ENCODE peak calls at places on chromosomes 2 and 18, in four cellular contexts. U is uterus, W is IMR-90, C is A549. I is an unnamed sample.

GRCh38 chr18:74645717-74646116 is 48.0 kb downstream of the ZNF407 start:
- DNase-seq in W (peak), C (no peak), U (no peak), I (no peak)

GRCh38 chr2:69816923-69817542 is 12.4 kb upstream of the GMCL1 start:
- DNase-seq in W (peak), C (peak), U (peak), I (peak)

GRCh38 chr2:205889073-205889472 is 196.9 kb downstream of the INO80D start:
- DNase-seq in U (no peak), W (peak), C (peak), I (no peak)

GRCh38 chr2:238684362-238685326 is 163.2 kb upstream of the TWIST2 start:
- DNase-seq in C (peak), U (peak), W (peak), I (no peak)

GRCh38 chr2:241762321-241762932 is 14.2 kb upstream of the GAL3ST2 start:
- DNase-seq in C (no peak), W (no peak), U (peak), I (no peak)

GRCh38 chr18:984004-984403 is 79.3 kb downstream of the ADCYAP1 start:
- DNase-seq in C (no peak), U (no peak), W (no peak), I (no peak)

GRCh38 chr18:61893971-61894750 is 1.4 kb upstream of the RNF152 start:
- DNase-seq in C (peak), W (peak), U (peak), I (peak)

GRCh38 chr2:46521215-46521683 is 41.9 kb downstream of the TMEM247 start:
- DNase-seq in C (no peak), W (peak), U (peak), I (peak)

GRCh38 chr18:40534748-40535147 is 1420.3 kb upstream of the PIK3C3 start:
- DNase-seq in C (no peak), W (peak), U (no peak), I (no peak)

GRCh38 chr2:38619458-38620164 is 16.9 kb upstream of the HNRNPLL start:
- DNase-seq in C (no peak), U (no peak), W (peak), I (no peak)

GRCh38 chr2:161415041-161415440 is 1.1 kb upstream of the TBR1 start:
- DNase-seq in W (no peak), U (no peak), C (no peak), I (no peak)

GRCh38 chr2:220855296-220855695 is 716.8 kb downstream of the EPHA4 start:
- DNase-seq in U (no peak), W (peak), C (no peak), I (no peak)

GRCh38 chr2:11995381-11995947 is 249.0 kb downstream of the LPIN1 start:
- DNase-seq in W (peak), C (no peak), U (no peak), I (no peak)

GRCh38 chr2:160207804-160208661 is 8.0 kb upstream of the ITGB6 start:
- DNase-seq in W (peak), C (peak), U (peak), I (peak)

GRCh38 chr2:226410212-226410611 is 389.4 kb downstream of the IRS1 start:
- DNase-seq in W (peak), U (no peak), C (no peak), I (no peak)

GRCh38 chr2:220959391-220959802 is 612.7 kb downstream of the EPHA4 start:
- DNase-seq in W (peak), U (no peak), C (no peak), I (no peak)

GRCh38 chr2:176234216-176234615 is 35.0 kb upstream of the MTX2 start:
- DNase-seq in U (no peak), W (no peak), C (no peak), I (no peak)

GRCh38 chr2:179454443-179455218 is 190.0 kb upstream of the SESTD1 start:
- DNase-seq in U (no peak), W (peak), C (peak), I (no peak)

GRCh38 chr18:478679-479078 is 21.8 kb downstream of the COLEC12 start:
- DNase-seq in W (peak), U (no peak), C (no peak), I (no peak)

GRCh38 chr2:231613655-231614558 is 21.2 kb downstream of the TEX44 start:
- DNase-seq in W (peak), C (peak), U (peak), I (peak)
- TF ChIP-seq POLR2A in W (no peak), C (peak), U (peak), I (no peak)

DNA sequence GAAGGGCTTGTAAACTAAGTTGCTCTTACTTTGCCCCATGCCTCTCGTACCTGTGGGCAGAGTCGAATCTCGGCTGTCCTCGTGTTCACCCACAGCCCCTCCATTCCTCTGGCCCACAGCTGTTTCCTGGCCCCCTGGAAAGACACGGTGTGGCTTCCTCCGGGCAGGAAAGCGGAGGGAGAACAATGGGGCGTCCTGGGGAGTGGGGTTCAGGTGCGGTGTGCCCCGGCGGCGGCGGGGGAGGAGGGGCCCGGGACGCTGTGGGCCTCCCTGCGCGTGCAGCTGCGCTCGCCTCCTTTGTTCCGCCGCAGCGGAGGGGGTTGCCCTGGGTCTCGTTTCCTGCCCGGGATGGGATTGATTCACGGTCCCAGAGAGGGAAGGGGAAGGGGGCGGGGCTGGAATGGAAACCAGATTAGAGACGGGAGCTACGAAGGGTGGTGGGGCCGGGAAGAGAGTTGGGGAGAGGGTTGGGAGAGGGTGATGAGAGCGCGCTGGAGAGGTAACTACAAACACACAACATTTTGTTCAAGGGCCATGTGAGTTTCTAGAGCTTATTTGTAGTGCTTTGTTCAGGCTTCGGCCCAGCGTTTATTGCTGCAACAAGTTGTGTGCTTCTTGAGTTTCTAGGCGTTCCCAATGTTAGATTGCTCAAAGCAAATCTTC is 796 bp downstream of the MYO1B start:
- DNase-seq in W (peak), U (peak), C (peak), I (peak)
- TF ChIP-seq POLR2A in W (no peak), U (peak), C (no peak), I (no peak)

DNA sequence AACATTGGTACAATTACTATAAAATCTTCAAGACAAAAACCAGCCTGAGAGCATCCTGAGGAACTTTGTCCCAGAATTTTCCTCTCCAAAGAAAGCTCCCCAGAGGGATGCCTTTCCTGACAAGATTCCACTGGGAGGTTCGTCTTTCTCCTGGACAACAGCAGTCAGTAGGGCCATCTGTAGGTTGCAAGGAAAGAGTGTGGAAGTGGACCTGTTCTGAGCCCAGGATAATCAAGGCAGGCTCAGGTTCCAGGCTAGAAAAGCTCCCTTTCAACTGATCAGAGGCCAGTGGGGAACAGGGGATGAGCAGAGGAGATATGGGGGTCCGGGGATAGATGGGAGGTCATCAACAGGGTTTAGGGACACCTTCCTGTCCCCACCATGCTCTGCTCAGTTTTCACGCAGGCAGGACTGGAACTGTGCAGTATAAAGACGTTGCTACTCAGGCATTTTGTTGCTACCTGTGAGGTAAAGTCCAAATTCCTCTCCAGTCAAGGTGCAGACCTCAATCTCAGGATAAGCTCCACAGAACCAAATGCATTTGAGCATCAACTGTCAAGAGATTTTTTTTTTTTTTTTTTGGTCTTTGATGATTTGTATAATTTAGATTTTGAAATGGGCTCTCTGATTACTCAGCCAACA is 126.2 kb downstream of the STRN start:
- DNase-seq in C (no peak), U (no peak), W (no peak), I (no peak)
- TF ChIP-seq POLR2A in C (no peak), U (no peak), W (no peak), I (no peak)

DNA sequence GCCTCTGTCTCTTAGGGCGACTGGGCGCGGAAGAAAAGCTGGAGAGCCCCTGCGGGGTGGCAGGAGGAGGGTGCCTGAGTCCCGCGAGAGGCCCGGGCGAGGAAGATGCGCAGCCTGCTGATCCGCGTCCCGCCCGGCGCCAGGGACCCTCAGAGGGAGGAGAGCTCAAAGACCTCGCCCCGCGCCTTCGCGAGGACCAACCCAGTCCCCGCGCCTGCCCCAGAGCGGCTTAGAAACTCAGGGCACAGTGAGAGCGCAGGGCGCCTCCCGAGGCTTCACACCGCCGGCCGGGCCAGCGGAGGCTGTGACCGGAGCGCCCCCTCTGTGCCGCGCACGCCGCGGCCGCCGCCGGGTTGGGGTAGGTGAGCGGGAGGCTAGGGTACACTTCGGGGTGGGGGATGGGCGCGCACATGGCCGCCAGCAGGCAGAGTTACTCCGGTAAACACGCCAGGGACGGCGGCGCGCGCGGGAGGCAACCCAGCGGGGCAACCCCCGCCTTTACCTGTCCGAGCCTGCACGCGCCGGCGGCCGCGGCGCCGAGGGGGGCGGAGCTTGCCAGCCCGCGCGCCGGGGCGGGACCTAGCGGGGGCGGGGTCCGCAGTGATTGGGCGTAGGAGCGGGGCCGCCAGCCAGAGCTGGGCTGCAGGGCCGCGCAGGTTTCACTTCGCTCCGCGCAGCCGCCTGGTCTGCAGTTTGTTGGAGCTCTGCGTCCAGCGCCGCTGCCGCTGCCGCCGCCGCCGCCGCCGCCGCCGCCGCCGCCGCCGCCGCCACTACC is at the start of gene BCL2L11:
- DNase-seq in W (peak), C (peak), U (peak), I (peak)
- TF ChIP-seq POLR2A in W (peak), C (peak), U (peak), I (no peak)

DNA sequence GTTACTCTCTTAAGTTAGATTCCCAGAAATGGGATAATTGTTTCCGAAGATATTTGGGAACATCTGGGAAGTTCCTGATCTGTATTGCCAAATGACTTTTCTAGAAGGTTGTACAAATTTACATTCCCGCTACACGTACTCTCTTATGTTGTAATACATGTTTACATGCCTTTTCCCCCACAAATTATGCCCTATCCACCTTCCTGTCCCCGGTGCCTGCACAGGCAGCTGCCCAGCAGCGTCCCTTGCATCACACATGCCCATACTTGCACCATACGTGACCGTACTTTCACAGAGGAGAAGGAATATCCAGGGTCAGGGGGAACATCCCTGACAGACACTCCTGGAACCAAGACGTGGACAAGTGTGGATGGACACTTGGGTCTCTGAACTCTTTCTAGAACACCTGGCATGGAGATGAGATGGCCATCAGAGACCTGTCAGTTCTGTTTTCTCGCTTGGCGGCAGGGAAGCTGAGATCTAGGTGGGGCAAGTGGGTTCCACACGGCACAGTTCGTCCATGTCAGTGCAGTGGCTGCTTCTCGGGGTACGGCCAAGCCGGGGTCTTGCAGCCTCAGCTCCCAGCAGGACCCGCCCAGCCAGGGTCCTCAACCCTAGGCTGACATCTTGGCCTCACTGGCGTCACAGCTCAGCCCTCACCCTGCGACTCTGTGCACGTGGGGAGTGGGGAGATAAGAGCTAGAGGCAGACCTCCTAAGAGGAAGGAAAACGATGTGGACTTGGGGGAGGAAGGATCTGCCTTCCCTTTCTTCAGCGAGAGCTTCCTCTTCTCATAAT is 24.0 kb upstream of the KLF11 start:
- DNase-seq in W (peak), C (no peak), U (no peak), I (no peak)
- TF ChIP-seq POLR2A in W (no peak), C (no peak), U (no peak), I (no peak)

DNA sequence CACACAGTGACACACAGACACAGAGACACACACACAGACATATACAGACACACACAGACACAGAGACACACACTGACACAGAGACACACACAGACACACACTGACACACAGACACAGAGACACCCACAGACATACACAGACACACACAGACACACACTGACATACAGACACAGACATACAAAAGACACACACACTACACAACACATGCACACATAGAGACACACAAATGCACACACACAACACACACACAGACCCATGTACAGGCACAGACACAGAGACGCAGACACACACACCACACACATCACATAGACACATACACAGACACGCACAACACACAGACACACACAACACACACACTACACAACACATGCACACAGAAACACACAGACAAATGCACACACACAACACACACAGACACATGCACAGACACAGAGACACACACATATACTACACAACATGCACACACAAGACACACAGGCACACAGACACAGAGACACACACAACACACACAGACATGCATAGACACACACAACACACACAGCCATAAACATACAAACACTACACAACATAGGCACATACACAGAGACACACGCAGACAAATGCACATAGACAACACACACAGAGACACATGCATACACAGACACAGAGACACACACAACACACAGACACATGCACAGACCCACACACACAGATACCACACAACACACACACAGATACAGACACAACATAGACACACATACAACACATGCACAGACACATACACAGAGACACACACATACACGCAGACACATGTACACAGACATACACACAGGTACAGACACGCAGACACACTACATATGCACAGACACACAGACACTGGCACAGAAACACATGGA is 120.5 kb downstream of the BCL2 start:
- DNase-seq in U (no peak), C (no peak), W (no peak), I (no peak)
- TF ChIP-seq POLR2A in U (no peak), C (no peak), W (no peak), I (no peak)

DNA sequence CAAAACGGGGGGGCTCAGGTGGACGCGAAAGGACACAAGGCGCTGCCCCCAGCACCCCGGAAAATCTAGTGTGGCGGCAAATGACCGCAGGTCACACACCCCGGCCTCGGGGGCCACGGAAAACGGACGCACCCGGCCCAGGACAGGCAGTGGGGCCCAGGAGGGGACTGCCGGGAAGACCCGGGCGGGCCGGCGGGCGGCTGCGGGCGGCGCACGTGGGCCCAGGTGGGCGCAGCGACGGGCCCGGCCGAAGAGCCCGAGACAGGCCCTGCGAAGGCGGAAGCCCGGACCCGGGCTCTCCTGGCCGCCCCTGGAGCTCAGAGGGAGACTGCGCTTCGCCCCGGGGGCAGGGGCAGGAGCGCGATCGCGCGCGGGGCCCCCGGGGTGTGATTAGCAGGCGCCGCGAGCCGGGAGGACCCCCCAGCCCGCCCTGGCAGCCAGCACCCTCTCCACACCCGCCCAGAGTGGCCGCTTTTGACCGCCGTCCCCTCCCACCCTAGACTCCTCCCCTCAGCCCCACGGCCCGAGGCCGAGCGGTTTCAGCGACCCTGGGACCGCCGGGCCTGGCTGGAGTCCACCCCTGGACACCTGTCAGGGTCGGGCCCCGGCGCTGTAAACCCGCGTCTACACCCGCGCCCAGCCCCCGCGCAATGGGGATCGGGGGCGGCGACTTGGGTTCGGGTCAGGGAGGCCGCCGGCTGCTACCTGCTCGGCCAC is 773 bp downstream of the MBP start:
- DNase-seq in W (no peak), C (peak), U (peak), I (peak)
- TF ChIP-seq POLR2A in W (no peak), C (peak), U (peak), I (no peak)

GRCh38 chr2:233059797-233060499 is at the start of gene INPP5D:
- DNase-seq in C (no peak), U (no peak), W (no peak), I (peak)
- TF ChIP-seq POLR2A in C (no peak), U (no peak), W (no peak), I (no peak)

I was measured in stomach.